ENCODE peak calls at places on chromosomes 2 and 18, in ten cellular contexts. One of them, this sample, is unnamed.

GRCh38 chr2:60552851-60553495 is 481 bp downstream of the BCL11A start:
- DNase-seq in fibroblast of the aortic adventitia: no peak
- DNase-seq in left ventricle myocardium inferior: no peak
- DNase-seq in astrocyte of the spinal cord: no peak
- DNase-seq in mucosa of descending colon: no peak
- DNase-seq in chondrocyte: no peak
- DNase-seq in CD4-positive, alpha-beta T cell: no peak
- DNase-seq in activated B cell treated with CpG ODN at 0.5 μM for 24 hours: no peak
- DNase-seq in SK-N-SH: no peak
- DNase-seq in sigmoid colon: no peak
- DNase-seq in this sample: no peak

GRCh38 chr2:64222351-64222750 is 78.1 kb upstream of the PELI1 start:
- DNase-seq in fibroblast of the aortic adventitia: peak; percentile 83
- DNase-seq in left ventricle myocardium inferior: no peak
- DNase-seq in astrocyte of the spinal cord: peak; percentile 35
- DNase-seq in mucosa of descending colon: no peak
- DNase-seq in chondrocyte: no peak
- DNase-seq in CD4-positive, alpha-beta T cell: no peak
- DNase-seq in activated B cell treated with CpG ODN at 0.5 μM for 24 hours: no peak
- DNase-seq in SK-N-SH: no peak
- DNase-seq in sigmoid colon: no peak
- DNase-seq in this sample: no peak

GRCh38 chr18:52402814-52403213 is 62.8 kb downstream of the DCC start:
- DNase-seq in fibroblast of the aortic adventitia: no peak
- DNase-seq in left ventricle myocardium inferior: no peak
- DNase-seq in astrocyte of the spinal cord: no peak
- DNase-seq in mucosa of descending colon: no peak
- DNase-seq in chondrocyte: no peak
- DNase-seq in CD4-positive, alpha-beta T cell: no peak
- DNase-seq in activated B cell treated with CpG ODN at 0.5 μM for 24 hours: no peak
- DNase-seq in SK-N-SH: no peak
- DNase-seq in sigmoid colon: no peak
- DNase-seq in this sample: no peak

GRCh38 chr18:5393779-5394178 is 98.3 kb upstream of the ZBTB14 start:
- DNase-seq in fibroblast of the aortic adventitia: peak; percentile 28
- DNase-seq in left ventricle myocardium inferior: no peak
- DNase-seq in astrocyte of the spinal cord: peak; percentile 59
- DNase-seq in mucosa of descending colon: no peak
- DNase-seq in chondrocyte: no peak
- DNase-seq in CD4-positive, alpha-beta T cell: no peak
- DNase-seq in activated B cell treated with CpG ODN at 0.5 μM for 24 hours: no peak
- DNase-seq in SK-N-SH: no peak
- DNase-seq in sigmoid colon: no peak
- DNase-seq in this sample: no peak

GRCh38 chr18:59604877-59605276 is 92.3 kb downstream of the CCBE1 start:
- DNase-seq in fibroblast of the aortic adventitia: no peak
- DNase-seq in left ventricle myocardium inferior: no peak
- DNase-seq in astrocyte of the spinal cord: no peak
- DNase-seq in mucosa of descending colon: no peak
- DNase-seq in chondrocyte: no peak
- DNase-seq in CD4-positive, alpha-beta T cell: no peak
- DNase-seq in activated B cell treated with CpG ODN at 0.5 μM for 24 hours: no peak
- DNase-seq in SK-N-SH: no peak
- DNase-seq in sigmoid colon: no peak
- DNase-seq in this sample: no peak

GRCh38 chr2:219661955-219662395 is 34.5 kb downstream of the SLC4A3 start:
- DNase-seq in fibroblast of the aortic adventitia: peak; percentile 81
- DNase-seq in left ventricle myocardium inferior: no peak
- DNase-seq in astrocyte of the spinal cord: peak; percentile 32
- DNase-seq in mucosa of descending colon: no peak
- DNase-seq in chondrocyte: no peak
- DNase-seq in CD4-positive, alpha-beta T cell: no peak
- DNase-seq in activated B cell treated with CpG ODN at 0.5 μM for 24 hours: no peak
- DNase-seq in SK-N-SH: no peak
- DNase-seq in sigmoid colon: no peak
- DNase-seq in this sample: no peak

GRCh38 chr2:128451084-128451483 is 132.4 kb upstream of the HS6ST1 start:
- DNase-seq in fibroblast of the aortic adventitia: no peak
- DNase-seq in left ventricle myocardium inferior: no peak
- DNase-seq in astrocyte of the spinal cord: no peak
- DNase-seq in mucosa of descending colon: no peak
- DNase-seq in chondrocyte: no peak
- DNase-seq in CD4-positive, alpha-beta T cell: no peak
- DNase-seq in activated B cell treated with CpG ODN at 0.5 μM for 24 hours: no peak
- DNase-seq in SK-N-SH: no peak
- DNase-seq in sigmoid colon: peak; percentile 36
- DNase-seq in this sample: no peak

GRCh38 chr2:129903586-129904425 is 75.7 kb upstream of the RAB6C start:
- DNase-seq in fibroblast of the aortic adventitia: no peak
- DNase-seq in left ventricle myocardium inferior: no peak
- DNase-seq in astrocyte of the spinal cord: no peak
- DNase-seq in mucosa of descending colon: no peak
- DNase-seq in chondrocyte: no peak
- DNase-seq in CD4-positive, alpha-beta T cell: no peak
- DNase-seq in activated B cell treated with CpG ODN at 0.5 μM for 24 hours: no peak
- DNase-seq in SK-N-SH: peak; percentile 55
- DNase-seq in sigmoid colon: no peak
- DNase-seq in this sample: peak; percentile 38

GRCh38 chr18:73835656-73836055 is 312.0 kb downstream of the FBXO15 start:
- DNase-seq in fibroblast of the aortic adventitia: no peak
- DNase-seq in left ventricle myocardium inferior: no peak
- DNase-seq in astrocyte of the spinal cord: no peak
- DNase-seq in mucosa of descending colon: no peak
- DNase-seq in chondrocyte: no peak
- DNase-seq in CD4-positive, alpha-beta T cell: no peak
- DNase-seq in activated B cell treated with CpG ODN at 0.5 μM for 24 hours: no peak
- DNase-seq in SK-N-SH: no peak
- DNase-seq in sigmoid colon: no peak
- DNase-seq in this sample: no peak

GRCh38 chr2:187865025-187865424 is 310.8 kb upstream of the TFPI start:
- DNase-seq in fibroblast of the aortic adventitia: no peak
- DNase-seq in left ventricle myocardium inferior: no peak
- DNase-seq in astrocyte of the spinal cord: no peak
- DNase-seq in mucosa of descending colon: no peak
- DNase-seq in chondrocyte: no peak
- DNase-seq in CD4-positive, alpha-beta T cell: no peak
- DNase-seq in activated B cell treated with CpG ODN at 0.5 μM for 24 hours: no peak
- DNase-seq in SK-N-SH: no peak
- DNase-seq in sigmoid colon: no peak
- DNase-seq in this sample: no peak

GRCh38 chr2:187862715-187863114 is 308.5 kb upstream of the TFPI start:
- DNase-seq in fibroblast of the aortic adventitia: no peak
- DNase-seq in left ventricle myocardium inferior: no peak
- DNase-seq in astrocyte of the spinal cord: no peak
- DNase-seq in mucosa of descending colon: no peak
- DNase-seq in chondrocyte: no peak
- DNase-seq in CD4-positive, alpha-beta T cell: no peak
- DNase-seq in activated B cell treated with CpG ODN at 0.5 μM for 24 hours: no peak
- DNase-seq in SK-N-SH: no peak
- DNase-seq in sigmoid colon: no peak
- DNase-seq in this sample: no peak

GRCh38 chr2:187871506-187871905 is 317.3 kb upstream of the TFPI start:
- DNase-seq in fibroblast of the aortic adventitia: no peak
- DNase-seq in left ventricle myocardium inferior: no peak
- DNase-seq in astrocyte of the spinal cord: no peak
- DNase-seq in mucosa of descending colon: no peak
- DNase-seq in chondrocyte: no peak
- DNase-seq in CD4-positive, alpha-beta T cell: no peak
- DNase-seq in activated B cell treated with CpG ODN at 0.5 μM for 24 hours: no peak
- DNase-seq in SK-N-SH: no peak
- DNase-seq in sigmoid colon: no peak
- DNase-seq in this sample: no peak

GRCh38 chr2:187869195-187869594 is 315.0 kb upstream of the TFPI start:
- DNase-seq in fibroblast of the aortic adventitia: no peak
- DNase-seq in left ventricle myocardium inferior: no peak
- DNase-seq in astrocyte of the spinal cord: no peak
- DNase-seq in mucosa of descending colon: no peak
- DNase-seq in chondrocyte: no peak
- DNase-seq in CD4-positive, alpha-beta T cell: no peak
- DNase-seq in activated B cell treated with CpG ODN at 0.5 μM for 24 hours: no peak
- DNase-seq in SK-N-SH: no peak
- DNase-seq in sigmoid colon: no peak
- DNase-seq in this sample: no peak

GRCh38 chr2:187867165-187867564 is 312.9 kb upstream of the TFPI start:
- DNase-seq in fibroblast of the aortic adventitia: no peak
- DNase-seq in left ventricle myocardium inferior: no peak
- DNase-seq in astrocyte of the spinal cord: no peak
- DNase-seq in mucosa of descending colon: no peak
- DNase-seq in chondrocyte: no peak
- DNase-seq in CD4-positive, alpha-beta T cell: no peak
- DNase-seq in activated B cell treated with CpG ODN at 0.5 μM for 24 hours: no peak
- DNase-seq in SK-N-SH: no peak
- DNase-seq in sigmoid colon: no peak
- DNase-seq in this sample: no peak
- TF ChIP-seq CTCF in fibroblast of the aortic adventitia: no peak
- TF ChIP-seq CTCF in left ventricle myocardium inferior: no peak
- TF ChIP-seq CTCF in astrocyte of the spinal cord: no peak
- TF ChIP-seq CTCF in mucosa of descending colon: no peak
- TF ChIP-seq CTCF in chondrocyte: no peak
- TF ChIP-seq CTCF in CD4-positive, alpha-beta T cell: no peak
- TF ChIP-seq CTCF in activated B cell treated with CpG ODN at 0.5 μM for 24 hours: no peak
- TF ChIP-seq CTCF in SK-N-SH: no peak
- TF ChIP-seq CTCF in sigmoid colon: no peak
- TF ChIP-seq CTCF in this sample: no peak

DNA sequence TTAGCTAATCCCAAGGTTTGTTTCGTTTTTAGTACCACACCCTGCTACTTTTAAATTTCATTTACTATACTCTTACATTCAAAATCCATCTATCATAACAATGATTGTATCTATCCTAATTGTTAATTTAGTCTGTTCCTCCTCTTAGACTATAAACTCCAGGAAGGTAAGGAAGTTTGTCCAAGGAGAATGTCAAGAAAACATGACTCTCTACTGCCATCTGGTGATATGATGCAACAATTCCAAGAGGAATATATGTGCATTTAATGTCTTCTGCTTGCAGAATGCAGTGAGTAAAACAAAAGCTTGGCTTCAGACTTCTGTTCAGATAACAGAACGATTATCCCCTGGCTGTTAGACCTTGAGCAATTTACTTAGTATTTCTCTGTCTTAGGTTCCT is 1267.1 kb downstream of the LRP1B start:
- DNase-seq in fibroblast of the aortic adventitia: peak; percentile 88
- DNase-seq in left ventricle myocardium inferior: no peak
- DNase-seq in astrocyte of the spinal cord: peak; percentile 74
- DNase-seq in mucosa of descending colon: peak; percentile 9
- DNase-seq in chondrocyte: no peak
- DNase-seq in CD4-positive, alpha-beta T cell: no peak
- DNase-seq in activated B cell treated with CpG ODN at 0.5 μM for 24 hours: no peak
- DNase-seq in SK-N-SH: peak; percentile 29
- DNase-seq in sigmoid colon: no peak
- DNase-seq in this sample: no peak
- TF ChIP-seq CTCF in fibroblast of the aortic adventitia: peak; percentile 62
- TF ChIP-seq CTCF in left ventricle myocardium inferior: peak; percentile 60
- TF ChIP-seq CTCF in astrocyte of the spinal cord: peak; percentile 58
- TF ChIP-seq CTCF in mucosa of descending colon: no peak
- TF ChIP-seq CTCF in chondrocyte: peak; percentile 86
- TF ChIP-seq CTCF in CD4-positive, alpha-beta T cell: no peak
- TF ChIP-seq CTCF in activated B cell treated with CpG ODN at 0.5 μM for 24 hours: no peak
- TF ChIP-seq CTCF in SK-N-SH: peak; percentile 68
- TF ChIP-seq CTCF in sigmoid colon: no peak
- TF ChIP-seq CTCF in this sample: peak; percentile 68

DNA sequence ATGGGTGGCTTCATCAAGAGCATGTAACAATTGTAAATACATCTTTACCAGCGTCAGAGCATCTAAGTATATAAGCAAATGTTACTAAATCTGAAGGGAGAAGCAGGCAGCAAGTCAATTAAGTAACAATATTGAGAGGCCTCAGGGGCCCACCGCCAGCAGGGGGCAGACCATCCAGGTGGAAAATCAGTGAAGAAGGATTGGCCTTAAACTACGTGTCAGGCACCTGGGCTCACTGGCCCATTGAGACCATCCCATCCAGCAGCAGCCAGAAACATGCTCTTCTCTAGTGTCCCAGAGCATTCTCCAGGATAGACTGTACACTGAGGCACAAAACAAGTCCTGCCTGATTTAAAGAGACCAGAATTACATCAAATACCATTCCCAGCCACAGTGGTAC is 96.2 kb upstream of the SNTG2 start:
- DNase-seq in fibroblast of the aortic adventitia: no peak
- DNase-seq in left ventricle myocardium inferior: peak; percentile 34
- DNase-seq in astrocyte of the spinal cord: no peak
- DNase-seq in mucosa of descending colon: peak; percentile 85
- DNase-seq in chondrocyte: no peak
- DNase-seq in CD4-positive, alpha-beta T cell: no peak
- DNase-seq in activated B cell treated with CpG ODN at 0.5 μM for 24 hours: no peak
- DNase-seq in SK-N-SH: no peak
- DNase-seq in sigmoid colon: no peak
- DNase-seq in this sample: peak; percentile 58
- TF ChIP-seq CTCF in fibroblast of the aortic adventitia: no peak
- TF ChIP-seq CTCF in left ventricle myocardium inferior: peak; percentile 70
- TF ChIP-seq CTCF in astrocyte of the spinal cord: peak; percentile 43
- TF ChIP-seq CTCF in mucosa of descending colon: peak; percentile 44
- TF ChIP-seq CTCF in chondrocyte: peak; percentile 74
- TF ChIP-seq CTCF in CD4-positive, alpha-beta T cell: no peak
- TF ChIP-seq CTCF in activated B cell treated with CpG ODN at 0.5 μM for 24 hours: no peak
- TF ChIP-seq CTCF in SK-N-SH: peak; percentile 44
- TF ChIP-seq CTCF in sigmoid colon: peak; percentile 12
- TF ChIP-seq CTCF in this sample: peak; percentile 77

GRCh38 chr18:35511833-35512232 is 14.1 kb upstream of the INO80C start:
- DNase-seq in fibroblast of the aortic adventitia: no peak
- DNase-seq in left ventricle myocardium inferior: no peak
- DNase-seq in astrocyte of the spinal cord: no peak
- DNase-seq in mucosa of descending colon: no peak
- DNase-seq in chondrocyte: no peak
- DNase-seq in CD4-positive, alpha-beta T cell: no peak
- DNase-seq in activated B cell treated with CpG ODN at 0.5 μM for 24 hours: no peak
- DNase-seq in SK-N-SH: no peak
- DNase-seq in sigmoid colon: no peak
- DNase-seq in this sample: no peak
- TF ChIP-seq CTCF in fibroblast of the aortic adventitia: no peak
- TF ChIP-seq CTCF in left ventricle myocardium inferior: no peak
- TF ChIP-seq CTCF in astrocyte of the spinal cord: no peak
- TF ChIP-seq CTCF in mucosa of descending colon: no peak
- TF ChIP-seq CTCF in chondrocyte: no peak
- TF ChIP-seq CTCF in CD4-positive, alpha-beta T cell: no peak
- TF ChIP-seq CTCF in activated B cell treated with CpG ODN at 0.5 μM for 24 hours: no peak
- TF ChIP-seq CTCF in SK-N-SH: no peak
- TF ChIP-seq CTCF in sigmoid colon: no peak
- TF ChIP-seq CTCF in this sample: no peak